ENCODE peak calls at places on chromosomes 6 and 20, in nine cellular contexts. U, D, A, Z, I, P, Y, V and S are unnamed samples.

GRCh38 chr20:63626424-63627128 is at the start of gene GMEB2:
- DNase-seq in D (peak), A (no peak), P (peak), V (peak), Y (peak), I (no peak), U (peak), Z (peak), S (peak)

GRCh38 chr6:2518029-2518428 is 232.7 kb downstream of the MYLK4 start:
- DNase-seq in I (no peak), P (no peak), A (no peak), Y (no peak), D (no peak), V (no peak), Z (no peak), U (no peak), S (no peak)

GRCh38 chr6:90460067-90460466 is 126.8 kb downstream of the MAP3K7 start:
- DNase-seq in A (no peak), D (no peak), U (no peak), Y (no peak), Z (no peak), P (no peak), V (no peak), I (no peak), S (no peak)

GRCh38 chr6:158847012-158847529 is 27.9 kb upstream of the EZR start:
- DNase-seq in Y (no peak), P (no peak), Z (no peak), D (no peak), I (no peak), V (no peak), U (no peak), A (no peak), S (no peak)

GRCh38 chr20:57428611-57429496 is 37.7 kb downstream of the RBM38 start:
- DNase-seq in V (no peak), Z (no peak), P (no peak), D (no peak), A (no peak), Y (no peak), U (no peak), I (no peak), S (peak)

GRCh38 chr20:2814587-2815051 is at the start of gene C20orf141:
- DNase-seq in P (no peak), I (peak), V (no peak), D (peak), Z (peak), U (no peak), Y (peak), A (peak), S (no peak)

GRCh38 chr20:24046905-24047304 is 58.3 kb upstream of the GGTLC1 start:
- DNase-seq in P (no peak), A (no peak), U (no peak), V (no peak), D (no peak), Y (no peak), Z (peak), I (no peak), S (no peak)

GRCh38 chr20:31475032-31475431 is at the start of the genes DEFB124 and REM1:
- DNase-seq in Z (no peak), D (no peak), U (peak), A (no peak), P (no peak), V (no peak), I (no peak), Y (peak), S (no peak)

GRCh38 chr6:89836637-89837222 is 7.0 kb downstream of the CASP8AP2 start:
- DNase-seq in V (no peak), Y (no peak), D (no peak), I (no peak), Z (no peak), P (no peak), U (no peak), A (no peak), S (no peak)

GRCh38 chr6:155084431-155085123 is 89.5 kb downstream of the TIAM2 start:
- DNase-seq in D (no peak), P (no peak), Y (no peak), A (peak), U (no peak), I (peak), V (no peak), Z (peak), S (no peak)

DNA sequence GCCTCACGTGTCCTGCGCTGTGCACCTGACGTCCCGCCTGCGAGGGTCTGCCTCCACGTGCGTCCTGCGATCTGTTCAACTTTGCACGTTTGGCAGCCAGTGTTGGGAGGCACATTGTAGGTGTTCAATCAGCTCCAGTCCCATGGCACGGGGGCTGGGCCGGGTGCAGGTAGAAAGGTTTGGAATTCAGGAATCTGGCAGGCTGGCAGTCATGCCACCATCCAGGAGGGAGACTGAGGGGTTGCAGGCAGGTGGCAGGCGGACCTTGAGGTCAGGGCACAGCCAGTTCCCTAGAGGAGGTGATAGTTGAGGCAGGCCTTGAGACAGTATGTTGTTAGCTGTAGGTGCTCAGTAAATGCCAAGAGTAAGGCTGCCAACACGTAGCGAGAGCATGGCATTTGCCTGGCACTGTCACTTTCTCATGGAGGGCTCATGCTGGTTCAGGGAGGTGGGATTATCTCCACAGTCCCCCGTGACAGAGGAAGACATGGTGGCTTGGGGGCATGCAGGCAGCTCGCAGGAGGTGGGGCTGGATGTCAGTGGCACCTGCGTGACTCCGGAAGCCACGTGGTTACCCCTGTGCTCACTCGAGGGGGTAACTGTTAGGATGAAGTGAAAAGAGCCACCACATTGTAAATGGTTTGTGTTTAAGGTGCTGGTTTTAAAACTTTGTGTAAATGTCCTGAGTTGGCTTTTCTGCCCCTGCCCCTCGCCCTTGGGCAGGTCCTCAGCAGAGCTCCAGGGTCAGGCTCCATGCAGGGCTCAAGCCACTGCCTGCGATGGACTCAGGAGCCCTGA is 111.8 kb upstream of the FRMD1 start:
- DNase-seq in D (no peak), I (no peak), U (no peak), P (no peak), Z (no peak), A (no peak), V (no peak), Y (no peak), S (peak)
- TF ChIP-seq CTCF in D (no peak), I (no peak), U (no peak), P (no peak), Z (no peak), A (no peak), V (no peak), Y (no peak), S (no peak)

DNA sequence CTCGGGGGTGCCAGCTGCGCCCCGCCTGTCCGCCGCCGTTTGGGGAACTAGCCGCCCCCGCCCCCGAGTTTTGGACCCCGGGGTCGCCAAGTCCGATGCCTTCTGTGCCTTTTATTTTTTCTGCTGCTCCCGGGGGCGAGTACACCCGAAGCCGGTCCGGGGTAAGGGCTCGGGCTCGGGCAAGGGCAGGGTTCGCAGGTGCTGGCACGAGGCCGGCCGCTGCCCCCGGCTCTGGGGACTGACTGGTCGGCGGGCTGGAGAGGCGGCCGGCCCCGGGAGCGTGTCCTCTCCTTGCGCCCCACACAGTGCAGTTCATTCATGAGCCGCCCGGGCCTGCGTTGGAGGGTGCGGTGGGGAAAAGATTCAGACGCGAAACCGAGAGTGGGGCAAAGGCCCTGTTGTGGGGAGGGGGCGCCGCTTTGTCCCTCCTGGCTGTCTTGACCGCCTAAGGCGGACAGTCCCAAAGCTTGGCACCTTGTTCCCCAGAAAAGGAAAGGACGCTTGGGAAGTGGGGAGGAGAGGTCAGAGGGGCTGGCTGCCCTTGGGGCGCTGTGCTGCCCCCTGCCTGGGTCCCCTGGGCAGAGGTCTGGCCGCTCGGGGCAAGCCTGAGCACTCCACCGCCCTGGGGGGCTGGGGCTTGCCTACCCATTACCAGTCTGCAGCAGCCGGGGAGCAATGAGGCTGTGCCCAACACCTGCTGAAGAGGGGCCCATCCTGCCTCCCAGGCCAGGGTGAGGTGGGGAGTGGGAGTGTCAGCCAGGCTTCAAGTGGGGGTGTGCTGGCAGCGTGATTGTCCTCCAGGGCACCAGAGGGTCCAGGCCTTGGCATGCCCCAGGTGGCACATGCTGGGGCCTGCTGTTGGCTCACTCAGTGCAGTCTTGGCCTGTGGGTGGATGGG is 915 bp downstream of the TMEM63B start:
- DNase-seq in U (peak), P (peak), Z (peak), D (peak), A (no peak), I (no peak), V (peak), Y (peak), S (peak)
- TF ChIP-seq CTCF in U (no peak), P (no peak), Z (peak), D (no peak), A (no peak), I (peak), V (no peak), Y (peak), S (no peak)

GRCh38 chr6:112058673-112059072 is 4.8 kb downstream of the CCN6 start:
- DNase-seq in D (no peak), I (no peak), A (peak), P (no peak), Z (no peak), Y (no peak), U (no peak), V (no peak), S (no peak)

GRCh38 chr6:112058243-112058642 is 4.3 kb downstream of the CCN6 start:
- DNase-seq in I (no peak), Y (no peak), U (no peak), V (no peak), D (no peak), A (no peak), Z (no peak), P (no peak), S (no peak)

GRCh38 chr6:112054001-112054400 is at the start of gene CCN6:
- DNase-seq in Y (no peak), D (no peak), P (no peak), U (no peak), V (no peak), Z (peak), A (no peak), I (no peak), S (no peak)

GRCh38 chr6:112050417-112050816 is 3.5 kb upstream of the CCN6 start:
- DNase-seq in P (no peak), U (no peak), Y (no peak), D (no peak), V (no peak), Z (no peak), A (no peak), I (no peak), S (no peak)

DNA sequence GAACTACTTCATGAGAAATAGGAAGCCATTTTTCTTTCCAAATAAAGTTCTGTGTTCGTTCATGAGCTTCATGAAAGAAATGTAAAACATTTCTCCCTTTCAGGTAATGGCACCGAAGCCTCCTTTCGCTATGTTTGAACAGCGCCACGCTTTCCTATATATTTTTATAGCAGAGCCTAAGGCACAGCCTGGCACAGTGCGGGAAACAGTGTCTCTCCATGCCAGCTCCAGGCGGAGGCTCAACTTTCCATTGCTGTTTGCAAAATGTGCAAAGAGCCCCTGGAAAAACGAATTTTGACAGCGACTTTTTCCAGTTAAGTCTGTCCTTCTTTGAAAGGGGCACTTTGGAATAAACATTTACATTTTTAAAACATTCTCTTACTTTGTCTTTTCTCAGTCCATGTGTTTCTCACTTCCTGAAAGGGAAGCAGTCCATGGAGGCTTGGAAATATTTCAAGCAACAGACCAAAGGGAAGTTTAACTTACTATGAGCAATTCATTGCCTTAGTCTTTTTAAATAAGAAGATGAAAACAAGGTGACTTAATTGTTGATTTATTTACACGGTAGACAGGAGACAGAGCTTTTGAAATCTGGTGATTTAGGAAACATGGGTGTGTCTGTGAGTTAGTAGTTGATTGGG is 736 bp downstream of the CCN6 start:
- DNase-seq in I (no peak), A (peak), V (no peak), P (no peak), U (no peak), D (no peak), Y (no peak), Z (no peak), S (no peak)
- TF ChIP-seq CTCF in I (no peak), A (no peak), V (no peak), P (no peak), U (no peak), D (no peak), Y (no peak), Z (no peak), S (no peak)

GRCh38 chr6:139426795-139427194 is 52.3 kb upstream of the CITED2 start:
- DNase-seq in Y (no peak), A (no peak), P (no peak), D (no peak), Z (no peak), I (no peak), V (no peak), U (no peak), S (no peak)

GRCh38 chr6:139425780-139426179 is 51.3 kb upstream of the CITED2 start:
- DNase-seq in I (no peak), Y (no peak), A (no peak), P (no peak), U (no peak), D (no peak), V (no peak), Z (no peak), S (no peak)

GRCh38 chr6:139423970-139424667 is 49.7 kb upstream of the CITED2 start:
- DNase-seq in D (no peak), U (no peak), Y (no peak), I (no peak), Z (no peak), A (no peak), V (no peak), P (no peak), S (no peak)

GRCh38 chr6:139422105-139423036 is 47.9 kb upstream of the CITED2 start:
- DNase-seq in Y (no peak), V (no peak), U (no peak), Z (no peak), D (no peak), A (no peak), I (no peak), P (no peak), S (no peak)

DNA sequence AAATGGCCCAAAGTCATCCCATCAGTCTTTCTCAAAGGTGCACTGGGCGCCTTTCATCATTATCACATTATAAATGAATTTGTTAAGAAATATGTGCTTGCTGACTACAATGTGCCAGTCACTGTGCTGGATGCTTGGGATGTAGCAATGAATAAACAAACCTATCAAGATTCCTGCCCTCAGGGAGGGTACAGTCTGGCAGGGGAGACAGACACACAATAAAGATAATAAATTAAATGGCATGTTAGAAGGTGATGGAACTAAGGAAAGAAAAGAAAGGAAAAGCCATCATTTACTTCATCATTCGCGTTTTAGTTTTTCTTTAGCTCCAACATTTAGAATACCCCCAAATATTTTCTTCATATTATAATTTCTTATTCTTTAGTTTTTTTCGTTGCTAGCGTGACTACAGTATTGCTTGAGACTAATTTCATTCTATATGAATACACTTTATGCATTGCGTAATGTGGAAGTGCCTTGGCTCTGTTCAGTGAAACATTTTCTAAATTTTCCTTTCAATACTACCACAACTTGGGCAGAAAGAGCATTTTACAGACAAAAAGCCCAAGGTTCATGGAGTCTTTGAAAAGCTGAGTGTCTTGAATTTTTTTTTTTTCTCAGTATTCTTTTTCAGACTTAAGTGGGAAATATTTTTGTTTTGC is 48.7 kb upstream of the CITED2 start:
- DNase-seq in U (no peak), Z (no peak), I (no peak), D (no peak), A (no peak), P (no peak), Y (no peak), V (no peak), S (no peak)
- TF ChIP-seq CTCF in U (no peak), Z (no peak), I (no peak), D (no peak), A (no peak), P (no peak), Y (no peak), V (no peak), S (no peak)

GRCh38 chr20:11833825-11834224 is 83.9 kb upstream of the BTBD3 start:
- DNase-seq in P (no peak), A (no peak), U (no peak), Z (no peak), I (no peak), D (no peak), Y (no peak), V (no peak), S (no peak)

GRCh38 chr20:11843289-11843688 is 74.4 kb upstream of the BTBD3 start:
- DNase-seq in Y (no peak), Z (no peak), D (no peak), I (no peak), V (no peak), U (no peak), A (no peak), P (no peak), S (no peak)

GRCh38 chr20:11832397-11832796 is 85.3 kb upstream of the BTBD3 start:
- DNase-seq in U (no peak), Z (no peak), Y (no peak), V (no peak), D (no peak), P (no peak), A (no peak), I (no peak), S (no peak)

GRCh38 chr20:11841972-11842461 is 75.7 kb upstream of the BTBD3 start:
- DNase-seq in U (no peak), Z (no peak), Y (no peak), D (no peak), A (no peak), P (no peak), V (no peak), I (no peak), S (no peak)

GRCh38 chr20:11838076-11838636 is 79.5 kb upstream of the BTBD3 start:
- DNase-seq in D (no peak), I (no peak), V (no peak), U (no peak), Y (no peak), P (no peak), Z (peak), A (no peak), S (no peak)
- TF ChIP-seq CTCF in D (no peak), I (no peak), V (no peak), U (no peak), Y (no peak), P (no peak), Z (peak), A (no peak), S (no peak)

GRCh38 chr6:169780571-169781091 is 29.2 kb downstream of the ERMARD start:
- DNase-seq in D (no peak), V (no peak), Y (no peak), P (no peak), Z (peak), A (peak), I (no peak), U (no peak), S (no peak)
- TF ChIP-seq CTCF in D (no peak), V (no peak), Y (no peak), P (no peak), Z (no peak), A (no peak), I (no peak), U (no peak), S (no peak)

GRCh38 chr6:5510331-5510730 is 249.0 kb downstream of the FARS2 start:
- DNase-seq in V (no peak), I (no peak), Y (no peak), U (no peak), P (no peak), D (no peak), A (no peak), Z (no peak), S (no peak)

GRCh38 chr6:5506575-5506974 is 245.3 kb downstream of the FARS2 start:
- DNase-seq in U (no peak), P (no peak), I (no peak), D (no peak), Z (no peak), Y (no peak), V (peak), A (no peak), S (no peak)

GRCh38 chr6:5507056-5507722 is 245.9 kb downstream of the FARS2 start:
- DNase-seq in Z (no peak), D (no peak), U (no peak), P (no peak), Y (no peak), A (no peak), I (no peak), V (peak), S (no peak)

GRCh38 chr6:5510734-5511133 is 249.4 kb downstream of the FARS2 start:
- DNase-seq in P (no peak), U (no peak), I (no peak), V (no peak), D (no peak), Z (no peak), Y (no peak), A (no peak), S (no peak)

GRCh38 chr6:5509106-5509505 is 247.8 kb downstream of the FARS2 start:
- DNase-seq in Y (no peak), V (no peak), P (no peak), I (no peak), U (peak), A (no peak), D (no peak), Z (no peak), S (no peak)
- TF ChIP-seq CTCF in Y (no peak), V (no peak), P (no peak), I (no peak), U (no peak), A (no peak), D (no peak), Z (no peak), S (no peak)

GRCh38 chr20:58497911-58498310 is 17.3 kb downstream of the APCDD1L start:
- DNase-seq in V (no peak), A (no peak), Y (no peak), D (no peak), I (no peak), Z (no peak), P (no peak), U (no peak), S (no peak)
- TF ChIP-seq CTCF in V (no peak), A (no peak), Y (no peak), D (no peak), I (no peak), Z (no peak), P (no peak), U (no peak), S (no peak)

DNA sequence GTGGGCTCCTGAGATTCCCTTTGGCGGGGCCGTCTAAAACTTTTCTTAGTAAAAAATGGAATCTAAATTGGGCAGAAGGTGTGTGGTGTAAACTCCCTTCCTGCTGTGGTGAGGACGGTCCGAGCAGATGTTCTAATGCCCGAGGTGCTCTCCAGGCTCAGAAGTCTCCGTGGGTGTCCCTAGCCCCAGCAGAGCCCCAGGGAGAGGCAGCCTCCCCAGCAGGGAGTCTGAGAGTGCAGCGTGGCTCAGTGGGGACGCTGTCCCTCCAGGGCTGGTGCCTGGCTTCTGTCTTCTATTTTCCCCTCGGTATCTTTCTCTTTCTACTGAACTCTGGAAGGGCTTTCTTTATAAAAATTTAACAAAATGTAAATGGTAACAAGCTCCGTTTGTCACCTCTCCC is 208.2 kb downstream of the SMOC2 start:
- DNase-seq in U (no peak), Y (peak), V (no peak), Z (no peak), I (no peak), P (no peak), A (no peak), D (no peak), S (no peak)
- TF ChIP-seq CTCF in U (no peak), Y (no peak), V (no peak), Z (no peak), I (no peak), P (no peak), A (no peak), D (no peak), S (no peak)